ENCODE peak calls at places on chromosomes 11 and 22, in nine cellular contexts. Z is heart right ventricle; L is cardiac muscle cell; C is neuronal stem cell; Y is transverse colon; M is fibroblast of lung; T is pancreas; B is CD4-positive, CD25-positive, alpha-beta regulatory T cell; O is CD8-positive, alpha-beta T cell. Q is an unnamed sample.
A peak's percentile ranks its signal among the peaks of the same experiment; 100 is the strongest.

GRCh38 chr11:88807349-88807748 is 258.4 kb downstream of the GRM5 start:
- DNase-seq in T (no peak), Z (no peak), C (no peak), O (no peak), M (no peak), B (no peak), L (no peak), Y (no peak), Q (no peak)

GRCh38 chr11:134742228-134742612 is 330.2 kb upstream of the B3GAT1 start:
- DNase-seq in Z (no peak), C (no peak), M (peak; percentile 46), B (no peak), Y (no peak), T (no peak), L (peak; percentile 35), O (no peak), Q (peak; percentile 96)

GRCh38 chr11:8206251-8207079 is 37.6 kb upstream of the RIC3 start:
- DNase-seq in T (peak; percentile 72), M (peak; percentile 24), L (peak; percentile 56), Y (no peak), Z (peak; percentile 35), C (no peak), B (no peak), O (no peak), Q (no peak)

GRCh38 chr11:74462009-74462408 is 5.3 kb downstream of the KCNE3 start:
- DNase-seq in M (peak; percentile 61), T (peak; percentile 74), Y (peak; percentile 61), B (no peak), O (no peak), L (peak; percentile 89), C (no peak), Z (peak; percentile 70), Q (no peak)

GRCh38 chr11:50088231-50088630 is 55.6 kb downstream of the OR4C45 start:
- DNase-seq in C (no peak), Z (no peak), O (no peak), Y (no peak), T (no peak), B (no peak), L (no peak), M (no peak), Q (no peak)

GRCh38 chr11:30453705-30454104 is 130.8 kb downstream of the ARL14EP start:
- DNase-seq in M (no peak), C (no peak), T (no peak), B (no peak), O (no peak), Y (no peak), L (no peak), Z (no peak), Q (no peak)

GRCh38 chr22:43257549-43257948 is 70.6 kb upstream of the TTLL12 start:
- DNase-seq in Y (no peak), M (no peak), C (no peak), O (no peak), Z (no peak), B (no peak), L (no peak), T (no peak), Q (peak; percentile 46)

GRCh38 chr11:70046089-70046488 is 32.0 kb upstream of the ANO1 start:
- DNase-seq in B (no peak), Y (no peak), Z (no peak), L (no peak), M (no peak), T (no peak), O (no peak), C (no peak), Q (no peak)

GRCh38 chr11:3995949-3996554 is 98.5 kb upstream of the RRM1 start:
- DNase-seq in O (no peak), Y (no peak), L (peak; percentile 48), C (no peak), Z (peak; percentile 21), M (no peak), T (no peak), B (no peak), Q (no peak)

GRCh38 chr11:116257871-116258270 is 514.9 kb downstream of the BUD13 start:
- DNase-seq in Y (no peak), L (no peak), C (no peak), B (no peak), M (no peak), O (no peak), T (no peak), Z (no peak), Q (no peak)

GRCh38 chr11:116255234-116255953 is 517.4 kb downstream of the BUD13 start:
- DNase-seq in B (no peak), O (no peak), T (no peak), C (no peak), Z (no peak), L (no peak), Y (no peak), M (no peak), Q (no peak)

GRCh38 chr11:116257092-116257491 is 515.7 kb downstream of the BUD13 start:
- DNase-seq in B (no peak), O (no peak), M (no peak), Z (no peak), C (no peak), T (no peak), L (no peak), Y (no peak), Q (no peak)

GRCh38 chr11:116258821-116259220 is 514.0 kb downstream of the BUD13 start:
- DNase-seq in O (no peak), M (no peak), L (no peak), B (no peak), T (no peak), Y (no peak), C (no peak), Z (no peak), Q (no peak)

GRCh38 chr11:116256155-116256554 is 516.6 kb downstream of the BUD13 start:
- DNase-seq in O (no peak), Y (no peak), Z (no peak), L (no peak), M (no peak), T (no peak), C (no peak), B (no peak), Q (no peak)
- H3K4me3 ChIP-seq in O (no peak overlapping the region), Y (no peak overlapping the region), Z (no peak overlapping the region), L (no peak overlapping the region), M (no peak overlapping the region), T (no peak overlapping the region), C (no peak overlapping the region), B (no peak overlapping the region), Q (no peak overlapping the region)

DNA sequence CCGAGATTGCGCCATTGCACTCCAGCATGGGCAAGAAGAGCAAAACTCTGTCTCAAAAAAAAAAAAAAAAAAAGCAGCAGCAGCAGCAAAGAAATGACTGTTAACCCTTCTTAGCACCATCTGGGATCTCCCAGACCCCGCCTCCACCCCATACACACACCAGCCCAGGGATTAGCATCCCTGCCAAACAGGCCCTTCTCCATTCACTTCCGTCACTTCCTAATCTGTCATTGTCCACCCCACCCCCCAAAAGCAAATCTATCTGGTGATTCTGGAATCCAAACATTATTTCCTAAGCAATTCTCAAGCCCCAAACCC is 5.8 kb upstream of the AHNAK start:
- DNase-seq in Z (no peak), B (no peak), C (no peak), O (no peak), Y (no peak), T (no peak), L (no peak), M (peak; percentile 72), Q (no peak)
- H3K4me3 ChIP-seq in Z (peak overlapping the region; percentile 26), B (peak overlapping the region; percentile 70), C (no peak overlapping the region), O (no peak overlapping the region), Y (no peak overlapping the region), T (no peak overlapping the region), L (no peak overlapping the region), M (peak overlapping the region; percentile 60), Q (no peak overlapping the region)

GRCh38 chr22:45483918-45484499 is 18.7 kb upstream of the FBLN1 start:
- DNase-seq in B (no peak), L (no peak), C (no peak), Y (no peak), M (no peak), T (no peak), Z (no peak), O (no peak), Q (no peak)

GRCh38 chr22:45484742-45485141 is 17.9 kb upstream of the FBLN1 start:
- DNase-seq in C (no peak), O (no peak), Z (no peak), M (no peak), Y (no peak), B (no peak), T (no peak), L (no peak), Q (no peak)

GRCh38 chr22:45481661-45482060 is 21.0 kb upstream of the FBLN1 start:
- DNase-seq in Y (no peak), B (no peak), L (no peak), M (no peak), O (no peak), Z (no peak), T (no peak), C (no peak), Q (no peak)

GRCh38 chr22:45482169-45482568 is 20.5 kb upstream of the FBLN1 start:
- DNase-seq in T (no peak), B (no peak), O (no peak), M (no peak), C (no peak), Y (no peak), Z (no peak), L (no peak), Q (no peak)

DNA sequence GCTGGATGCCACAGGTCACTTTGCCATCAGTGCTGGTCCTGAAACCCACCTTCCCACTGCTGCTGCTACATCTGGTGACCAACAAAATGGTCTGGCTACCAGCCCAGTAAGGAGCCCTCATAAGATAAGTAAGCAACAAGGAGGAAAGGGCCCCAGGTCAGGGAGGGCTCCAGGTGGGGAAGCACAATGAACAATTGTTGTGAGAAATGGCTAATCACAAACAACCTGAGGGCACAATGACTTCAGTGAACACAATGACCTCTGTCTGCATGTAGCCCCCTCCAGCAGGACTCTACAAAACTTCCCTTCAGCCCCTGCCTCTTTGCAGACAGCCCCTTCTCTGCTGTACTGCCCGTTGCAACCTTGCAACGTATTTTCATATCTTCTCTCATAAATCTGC is 19.4 kb upstream of the FBLN1 start:
- DNase-seq in L (no peak), B (no peak), Z (no peak), O (no peak), Y (no peak), T (no peak), C (no peak), M (no peak), Q (no peak)
- H3K4me3 ChIP-seq in L (no peak overlapping the region), B (no peak overlapping the region), Z (no peak overlapping the region), O (no peak overlapping the region), Y (no peak overlapping the region), T (no peak overlapping the region), C (no peak overlapping the region), M (no peak overlapping the region), Q (no peak overlapping the region)

DNA sequence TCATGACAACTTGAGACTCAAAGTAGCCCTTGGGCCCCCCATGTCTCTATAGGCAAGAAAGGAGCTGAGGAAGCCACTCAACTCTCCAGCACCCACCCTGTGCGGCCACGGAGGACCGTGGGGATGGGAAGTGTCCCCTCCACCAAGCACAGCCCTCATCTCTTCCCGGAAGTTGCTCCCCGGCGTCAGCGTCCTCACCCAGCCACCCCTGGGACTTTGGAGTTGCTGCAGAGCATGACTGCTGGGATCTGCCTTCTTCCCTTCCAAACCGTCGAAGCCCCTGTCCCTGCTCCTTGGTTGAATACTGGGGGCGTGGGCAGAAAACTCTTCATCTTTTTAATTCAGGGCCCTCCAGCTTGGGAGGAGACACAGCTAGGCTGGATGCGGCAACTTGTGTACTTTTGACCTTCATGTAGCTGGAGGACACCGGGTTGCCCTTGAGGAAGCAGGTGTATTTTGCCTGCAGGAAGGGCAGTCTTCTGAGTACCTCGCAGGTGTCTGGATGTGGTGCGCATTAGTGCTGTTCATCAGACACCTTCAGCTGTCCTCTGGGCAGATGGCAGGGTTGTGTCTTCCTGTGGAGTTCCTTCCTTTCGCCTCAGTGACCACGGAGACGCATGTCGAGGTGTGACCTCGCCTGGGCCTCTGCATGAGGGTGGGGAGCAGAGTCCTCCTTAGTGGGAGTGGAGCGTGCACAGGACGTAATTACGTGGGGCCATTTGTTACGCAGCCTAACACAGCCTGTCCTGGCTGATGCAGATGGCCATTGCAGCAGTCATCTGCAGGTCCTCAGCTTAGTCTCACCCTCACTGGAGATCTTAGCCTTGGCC is 12.2 kb upstream of the IFITM3 start:
- DNase-seq in T (no peak), Z (no peak), C (no peak), L (no peak), B (no peak), O (no peak), Y (no peak), M (no peak), Q (no peak)
- H3K4me3 ChIP-seq in T (no peak overlapping the region), Z (no peak overlapping the region), C (no peak overlapping the region), L (no peak overlapping the region), B (no peak overlapping the region), O (no peak overlapping the region), Y (no peak overlapping the region), M (no peak overlapping the region), Q (no peak overlapping the region)

Q was measured in Jurkat, Clone E6-1.